ENCODE peak calls at places on chromosomes 5 and 9, in ten cellular contexts. O, C, Y, X, M, L, T, W, B and Q are unnamed samples.

GRCh38 chr9:129482521-129483466 is 138.1 kb downstream of the C9orf50 start:
- DNase-seq in T (no peak), L (no peak), Y (peak; percentile 91), B (peak; percentile 66), O (peak; percentile 85), M (no peak), W (peak; percentile 92), C (no peak), X (peak; percentile 89), Q (peak; percentile 94)

GRCh38 chr9:125472926-125473701 is 211.5 kb downstream of the GAPVD1 start:
- DNase-seq in M (no peak), X (no peak), W (peak; percentile 97), O (no peak), L (no peak), T (peak; percentile 9), C (no peak), Y (peak; percentile 59), B (no peak), Q (peak; percentile 61)

GRCh38 chr5:31854181-31854624 is 215.3 kb downstream of the PDZD2 start:
- DNase-seq in C (no peak), L (no peak), O (peak; percentile 77), T (no peak), Y (peak; percentile 5), M (no peak), X (no peak), W (peak; percentile 34), B (no peak), Q (no peak)

GRCh38 chr5:15510816-15511215 is 10.8 kb downstream of the FBXL7 start:
- DNase-seq in T (no peak), L (no peak), C (no peak), Y (no peak), B (no peak), X (no peak), M (no peak), O (peak; percentile 29), W (no peak), Q (peak; percentile 71)

GRCh38 chr5:113022661-113023060 is 46.1 kb downstream of the DCP2 start:
- DNase-seq in B (no peak), O (peak; percentile 27), W (no peak), Y (no peak), C (no peak), L (no peak), X (no peak), T (no peak), M (no peak), Q (no peak)

GRCh38 chr5:172481011-172481410 is 26.7 kb upstream of the SH3PXD2B start:
- DNase-seq in Y (no peak), C (no peak), T (no peak), B (no peak), O (no peak), X (no peak), M (no peak), W (no peak), L (no peak), Q (no peak)

GRCh38 chr9:124118894-124119293 is 107.3 kb downstream of the LHX2 start:
- DNase-seq in X (no peak), B (no peak), M (no peak), L (no peak), W (no peak), O (no peak), Y (no peak), C (no peak), T (no peak), Q (no peak)

GRCh38 chr5:14050821-14051220 is 92.3 kb upstream of the TRIO start:
- DNase-seq in B (no peak), C (no peak), T (no peak), Y (no peak), O (no peak), X (no peak), M (no peak), L (no peak), W (peak; percentile 73), Q (no peak)

DNA sequence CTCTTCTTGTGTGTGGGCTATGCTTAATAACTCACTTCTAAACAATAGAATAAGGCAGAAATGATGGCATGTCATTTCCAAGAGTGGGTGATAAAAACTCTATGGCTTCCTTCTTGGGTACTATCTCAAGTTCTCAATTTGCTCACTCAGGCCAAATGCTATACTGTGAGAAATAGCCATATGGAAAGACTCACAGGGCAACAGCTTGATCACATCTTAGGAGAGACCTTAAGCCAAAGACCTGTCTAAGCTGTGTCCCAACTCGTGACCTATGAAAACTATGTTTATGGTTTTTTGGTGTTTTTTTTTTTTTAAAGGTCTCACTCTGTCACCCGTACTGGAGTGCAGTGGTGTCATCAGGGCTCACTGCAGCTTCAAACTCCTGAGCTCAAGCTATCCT is 2.1 kb upstream of the UIMC1 start:
- DNase-seq in Y (no peak), C (no peak), B (no peak), T (no peak), W (peak; percentile 75), L (no peak), M (no peak), O (no peak), X (no peak), Q (no peak)
- H3K4me3 ChIP-seq in Y (no peak overlapping the region), C (no peak overlapping the region), B (no peak overlapping the region), T (no peak overlapping the region), W (no peak overlapping the region), L (no peak overlapping the region), M (no peak overlapping the region), O (no peak overlapping the region), X (no peak overlapping the region), Q (no peak overlapping the region)

DNA sequence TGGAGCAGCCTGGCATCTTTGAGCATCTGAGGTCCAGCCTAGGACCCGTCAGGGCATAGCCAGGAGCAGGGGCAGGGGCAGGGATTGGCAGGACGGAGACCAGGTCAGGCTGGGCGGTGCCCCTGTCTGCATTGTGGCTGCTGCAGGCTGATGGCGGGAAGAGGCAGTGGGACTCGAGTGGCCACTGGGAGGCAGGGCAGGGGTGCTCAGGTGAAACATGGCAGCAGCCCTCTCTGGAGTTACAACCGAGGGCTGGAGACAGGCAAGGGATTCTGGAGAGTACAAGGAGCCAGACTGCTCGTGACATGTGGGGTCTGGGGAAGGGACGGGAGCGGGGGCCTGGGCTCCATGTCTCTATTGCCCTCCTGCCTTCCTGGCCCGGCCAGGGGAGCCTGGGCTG is 97.4 kb upstream of the RAPGEF1 start:
- DNase-seq in T (no peak), O (peak; percentile 4), X (no peak), M (no peak), L (no peak), Y (peak; percentile 46), B (no peak), W (no peak), C (no peak), Q (no peak)
- TF ChIP-seq CTCF in T (peak; percentile 21), O (no peak), X (no peak), M (peak; percentile 32), L (peak; percentile 2), Y (no peak), B (no peak), W (no peak), C (no peak), Q (no peak)

GRCh38 chr9:127087836-127088235 is 34.6 kb downstream of the ANGPTL2 start:
- DNase-seq in M (no peak), O (no peak), L (no peak), T (no peak), Y (no peak), B (no peak), X (no peak), C (no peak), W (no peak), Q (no peak)
- H3K4me3 ChIP-seq in M (no peak overlapping the region), O (no peak overlapping the region), L (no peak overlapping the region), T (no peak overlapping the region), Y (no peak overlapping the region), B (no peak overlapping the region), X (no peak overlapping the region), C (no peak overlapping the region), W (no peak overlapping the region), Q (no peak overlapping the region)

GRCh38 chr5:142748568-142749249 is 21.5 kb upstream of the ARHGAP26 start:
- DNase-seq in O (peak; percentile 70), M (no peak), C (peak; percentile 43), Y (peak; percentile 61), W (no peak), B (peak; percentile 47), X (no peak), L (no peak), T (no peak), Q (no peak)
- TF ChIP-seq CTCF in O (peak; percentile 28), M (peak; percentile 85), C (peak; percentile 52), Y (no peak), W (no peak), B (peak; percentile 59), X (no peak), L (peak; percentile 70), T (no peak), Q (no peak)

GRCh38 chr9:105306533-105307140 is 62.2 kb downstream of the SLC44A1 start:
- DNase-seq in O (no peak), W (no peak), L (no peak), M (no peak), X (no peak), Y (no peak), T (no peak), C (no peak), B (no peak), Q (no peak)

GRCh38 chr9:105308448-105309412 is 64.3 kb downstream of the SLC44A1 start:
- DNase-seq in T (no peak), X (no peak), Y (no peak), C (no peak), M (no peak), B (no peak), W (no peak), L (no peak), O (no peak), Q (no peak)

GRCh38 chr9:105309531-105309931 is 65.1 kb downstream of the SLC44A1 start:
- DNase-seq in Y (no peak), X (no peak), T (no peak), M (no peak), L (no peak), W (no peak), C (no peak), B (no peak), O (no peak), Q (peak; percentile 32)

GRCh38 chr9:105305834-105306233 is 61.4 kb downstream of the SLC44A1 start:
- DNase-seq in B (no peak), O (no peak), L (no peak), Y (no peak), W (no peak), T (no peak), C (no peak), M (no peak), X (no peak), Q (no peak)

GRCh38 chr9:105307731-105308130 is 63.3 kb downstream of the SLC44A1 start:
- DNase-seq in O (no peak), M (no peak), C (no peak), L (no peak), T (no peak), W (no peak), Y (no peak), B (no peak), X (no peak), Q (no peak)
- H3K4me3 ChIP-seq in O (no peak overlapping the region), M (no peak overlapping the region), C (no peak overlapping the region), L (no peak overlapping the region), T (no peak overlapping the region), W (no peak overlapping the region), Y (no peak overlapping the region), B (no peak overlapping the region), X (no peak overlapping the region), Q (no peak overlapping the region)